ENCODE peak calls at places on chromosomes 2 and 18, in nine cellular contexts. P, B, Z, X, O, G, W, T and E are unnamed samples.

GRCh38 chr2:173652311-173652710 is 297.6 kb downstream of the CDCA7 start:
- DNase-seq in X (peak), T (no peak), B (peak), O (no peak), Z (no peak), G (peak), P (peak), W (peak), E (no peak)

GRCh38 chr2:220101902-220102301 is 474.5 kb downstream of the SLC4A3 start:
- DNase-seq in W (no peak), Z (no peak), P (no peak), O (no peak), B (no peak), G (no peak), T (no peak), X (no peak), E (no peak)

GRCh38 chr18:61528961-61529360 is 195.7 kb downstream of the CDH20 start:
- DNase-seq in Z (no peak), X (peak), T (no peak), O (no peak), W (no peak), G (no peak), P (no peak), B (no peak), E (no peak)

GRCh38 chr2:127121776-127122176 is 14.8 kb upstream of the BIN1 start:
- DNase-seq in B (no peak), W (no peak), T (peak), X (no peak), P (no peak), Z (peak), O (no peak), G (no peak), E (no peak)

GRCh38 chr18:7512326-7512725 is 54.8 kb upstream of the PTPRM start:
- DNase-seq in Z (no peak), P (peak), O (no peak), X (no peak), B (no peak), T (no peak), G (no peak), W (no peak), E (no peak)

GRCh38 chr2:165913636-165914035 is 39.9 kb downstream of the TTC21B start:
- DNase-seq in X (no peak), Z (no peak), O (no peak), W (no peak), P (no peak), G (no peak), T (no peak), B (no peak), E (no peak)

GRCh38 chr2:71578665-71579371 is 125.5 kb downstream of the DYSF start:
- DNase-seq in B (no peak), O (no peak), G (peak), X (no peak), T (peak), P (no peak), W (peak), Z (peak), E (no peak)

GRCh38 chr2:73282924-73283544 is 1.2 kb downstream of the FBXO41 start:
- DNase-seq in B (no peak), P (no peak), X (no peak), Z (no peak), W (no peak), G (no peak), O (no peak), T (no peak), E (no peak)

GRCh38 chr2:207115715-207116364 is 49.9 kb downstream of the KLF7 start:
- DNase-seq in B (no peak), X (no peak), G (peak), W (no peak), Z (no peak), T (peak), P (no peak), O (no peak), E (no peak)

GRCh38 chr2:3472296-3472695 is 47.0 kb downstream of the ADI1 start:
- DNase-seq in Z (no peak), T (no peak), B (no peak), P (no peak), X (no peak), O (no peak), W (no peak), G (no peak), E (no peak)

GRCh38 chr2:238286987-238287386 is 1.4 kb downstream of the PER2 start:
- DNase-seq in B (no peak), P (peak), W (no peak), T (no peak), G (no peak), O (no peak), X (no peak), Z (peak), E (no peak)

GRCh38 chr18:76495435-76496199 is 575 bp upstream of the ZNF516 start:
- DNase-seq in T (peak), W (peak), O (no peak), B (no peak), Z (peak), P (no peak), G (peak), X (peak), E (no peak)